ENCODE peak calls at places on chromosomes 3 and 15, in six cellular contexts. Y, T, S, I, A and D are unnamed samples. For H3K4me1, the result is how much of the 10 kb centered on the place peaks cover.

GRCh38 chr3:14383753-14384152 is 18.7 kb upstream of the SLC6A6 start:
- DNase-seq in Y (no peak), T (no peak), S (no peak), I (no peak), A (no peak), D (no peak)

GRCh38 chr3:70882104-70882503 is 569.7 kb upstream of the MDFIC2 start:
- DNase-seq in Y (no peak), T (no peak), S (no peak), I (peak), A (no peak), D (no peak)

GRCh38 chr3:37668831-37669610 is 192.7 kb upstream of the CTDSPL start:
- DNase-seq in Y (no peak), T (peak), S (no peak), I (no peak), A (no peak), D (peak)

GRCh38 chr3:49717539-49718418 is 1.7 kb downstream of the AMIGO3 start:
- DNase-seq in Y (no peak), T (no peak), S (no peak), I (no peak), A (no peak), D (no peak)

GRCh38 chr3:435969-436492 is 239.5 kb downstream of the CHL1 start:
- DNase-seq in Y (no peak), T (no peak), S (no peak), I (no peak), A (no peak), D (no peak)

GRCh38 chr3:15796771-15797599 is 794 bp downstream of the ANKRD28 start:
- DNase-seq in Y (peak), T (no peak), S (no peak), I (peak), A (no peak), D (no peak)

GRCh38 chr15:25136119-25136518 is 181.3 kb downstream of the SNRPN start:
- DNase-seq in Y (peak), T (no peak), S (no peak), I (peak), A (no peak), D (no peak)

GRCh38 chr3:9041626-9042025 is 78.4 kb upstream of the RAD18 start:
- DNase-seq in Y (no peak), T (no peak), S (no peak), I (no peak), A (no peak), D (no peak)

GRCh38 chr15:75606711-75607684 is 18.5 kb downstream of the SNUPN start:
- DNase-seq in Y (no peak), T (no peak), S (no peak), I (no peak), A (no peak), D (no peak)

GRCh38 chr3:39150170-39150802 is 3.1 kb downstream of the CSRNP1 start:
- DNase-seq in Y (no peak), T (no peak), S (no peak), I (no peak), A (no peak), D (no peak)

GRCh38 chr3:32177702-32178198 is 60.7 kb upstream of the CMTM8 start:
- DNase-seq in Y (peak), T (no peak), S (no peak), I (peak), A (peak), D (no peak)

GRCh38 chr3:32412887-32413286 is 21.2 kb downstream of the CMTM7 start:
- DNase-seq in Y (no peak), T (no peak), S (no peak), I (no peak), A (no peak), D (no peak)

GRCh38 chr3:119205685-119206084 is 32.3 kb downstream of the UPK1B start:
- DNase-seq in Y (no peak), T (no peak), S (no peak), I (peak), A (no peak), D (no peak)

GRCh38 chr3:177051419-177051818 is 145.9 kb downstream of the TBL1XR1 start:
- DNase-seq in Y (no peak), T (no peak), S (no peak), I (no peak), A (no peak), D (no peak)

GRCh38 chr3:156787926-156788663 is 38.1 kb upstream of the LEKR1 start:
- DNase-seq in Y (no peak), T (no peak), S (no peak), I (peak), A (no peak), D (no peak)

GRCh38 chr15:63338170-63338569 is 43.5 kb downstream of the CA12 start:
- DNase-seq in Y (no peak), T (no peak), S (no peak), I (no peak), A (no peak), D (no peak)

GRCh38 chr3:194777729-194778128 is 92.0 kb downstream of the FAM43A start:
- DNase-seq in Y (no peak), T (no peak), S (no peak), I (no peak), A (no peak), D (no peak)

GRCh38 chr3:10376353-10376752 is 55.4 kb upstream of the SEC13 start:
- DNase-seq in Y (no peak), T (no peak), S (no peak), I (no peak), A (no peak), D (no peak)

GRCh38 chr15:92845109-92845508 is 55.0 kb upstream of the CHD2 start:
- DNase-seq in Y (peak), T (no peak), S (no peak), I (peak), A (no peak), D (no peak)

GRCh38 chr3:132803889-132804288 is 81.7 kb upstream of the NPHP3 start:
- DNase-seq in Y (no peak), T (no peak), S (no peak), I (no peak), A (no peak), D (no peak)

GRCh38 chr15:60661075-60661645 is 182.2 kb upstream of the ICE2 start:
- DNase-seq in Y (no peak), T (no peak), S (no peak), I (no peak), A (no peak), D (no peak)

GRCh38 chr15:99683000-99683670 is 50.1 kb downstream of the LYSMD4 start:
- DNase-seq in Y (no peak), T (no peak), S (no peak), I (no peak), A (no peak), D (no peak)

GRCh38 chr3:46269556-46269955 is 27.3 kb downstream of the CCR3 start:
- DNase-seq in Y (no peak), T (peak), S (no peak), I (no peak), A (no peak), D (no peak)

GRCh38 chr3:55601366-55602080 is 114.4 kb upstream of the WNT5A start:
- DNase-seq in Y (no peak), T (no peak), S (no peak), I (no peak), A (no peak), D (no peak)

GRCh38 chr3:30186741-30187219 is 419.6 kb upstream of the TGFBR2 start:
- DNase-seq in Y (no peak), T (no peak), S (no peak), I (no peak), A (no peak), D (no peak)

GRCh38 chr3:186095584-186096061 is 13.3 kb downstream of the ETV5 start:
- DNase-seq in Y (peak), T (no peak), S (no peak), I (no peak), A (no peak), D (no peak)
- H3K4me1 ChIP-seq in Y (half or more), T (under half), S (half or more), I (under half), A (under half), D (under half)

GRCh38 chr3:98522538-98523281 is at the start of gene CLDND1:
- DNase-seq in Y (peak), T (peak), S (peak), I (peak), A (peak), D (peak)
- TF ChIP-seq EP300 in Y (no peak), T (no peak), S (no peak), I (no peak), A (no peak), D (peak)

GRCh38 chr3:167861649-167862048 is 126.1 kb downstream of the SERPINI1 start:
- DNase-seq in Y (no peak), T (no peak), S (no peak), I (peak), A (no peak), D (no peak)
- H3K27ac ChIP-seq in Y (no peak), T (no peak), S (no peak), I (peak), A (no peak), D (no peak)

GRCh38 chr3:123370819-123371218 is 78.1 kb downstream of the ADCY5 start:
- DNase-seq in Y (no peak), T (no peak), S (no peak), I (no peak), A (no peak), D (peak)
- H3K4me1 ChIP-seq in Y (under half), T (half or more), S (under half), I (under half), A (under half), D (under half)

GRCh38 chr15:64633332-64633731 is 142.1 kb downstream of the RBPMS2 start:
- DNase-seq in Y (no peak), T (no peak), S (no peak), I (no peak), A (no peak), D (no peak)

GRCh38 chr15:64635486-64635815 is 139.9 kb downstream of the RBPMS2 start:
- DNase-seq in Y (peak), T (no peak), S (no peak), I (peak), A (peak), D (peak)

GRCh38 chr15:64636101-64636500 is 139.3 kb downstream of the RBPMS2 start:
- DNase-seq in Y (no peak), T (no peak), S (no peak), I (no peak), A (no peak), D (no peak)

GRCh38 chr15:64634020-64634419 is 141.4 kb downstream of the RBPMS2 start:
- DNase-seq in Y (peak), T (no peak), S (no peak), I (no peak), A (no peak), D (no peak)

GRCh38 chr15:64634576-64635485 is 140.6 kb downstream of the RBPMS2 start:
- DNase-seq in Y (peak), T (no peak), S (no peak), I (peak), A (no peak), D (no peak)
- TF ChIP-seq EP300 in Y (no peak), T (no peak), S (no peak), I (peak), A (no peak), D (no peak)

GRCh38 chr15:41556657-41557056 is 2.4 kb upstream of the TYRO3 start:
- DNase-seq in Y (no peak), T (no peak), S (no peak), I (no peak), A (no peak), D (no peak)
- H3K27ac ChIP-seq in Y (no peak), T (no peak), S (no peak), I (no peak), A (peak), D (no peak)